ENCODE peak calls at places on chromosome 5, in four cellular contexts. Q is K562, C is GM12891, K is GM12878. Z is an unnamed sample.

GRCh38 chr5:180718810-180719453 is 20.9 kb downstream of the OR2Y1 start:
- DNase-seq in C (no peak), Q (peak), K (no peak), Z (no peak)

GRCh38 chr5:74622122-74622521 is 18.4 kb downstream of the ENC1 start:
- DNase-seq in C (no peak), Q (no peak), K (no peak), Z (no peak)

GRCh38 chr5:98428806-98429205 is 344.7 kb upstream of the RGMB start:
- DNase-seq in C (no peak), Q (no peak), K (peak), Z (no peak)

GRCh38 chr5:150209020-150209635 is 19.3 kb downstream of the SLC6A7 start:
- DNase-seq in Q (no peak), K (no peak), C (no peak), Z (peak)

GRCh38 chr5:14250094-14250777 is 107.1 kb downstream of the TRIO start:
- DNase-seq in Q (peak), C (no peak), K (no peak), Z (peak)

GRCh38 chr5:57447656-57448055 is 35.0 kb downstream of the ACTBL2 start:
- DNase-seq in K (no peak), C (no peak), Q (no peak), Z (no peak)

GRCh38 chr5:139698461-139699146 is 50.5 kb downstream of the CXXC5 start:
- DNase-seq in Q (peak), K (no peak), C (no peak), Z (no peak)

GRCh38 chr5:103364074-103364473 is 105.5 kb downstream of the MACIR start:
- DNase-seq in K (no peak), Q (no peak), C (no peak), Z (no peak)

GRCh38 chr5:135221696-135222095 is 177.3 kb downstream of the MACROH2A1 start:
- DNase-seq in C (no peak), K (no peak), Q (no peak), Z (no peak)

GRCh38 chr5:179870403-179870903 is 11.8 kb upstream of the MRNIP start:
- DNase-seq in Q (peak), K (no peak), C (no peak), Z (no peak)

GRCh38 chr5:113336975-113337374 is 97.8 kb downstream of the TSSK1B start:
- DNase-seq in C (no peak), Q (no peak), K (no peak), Z (no peak)

GRCh38 chr5:139404484-139404840 is 573 bp upstream of the SPATA24 start:
- DNase-seq in K (no peak), Q (no peak), C (no peak), Z (no peak)

GRCh38 chr5:119873611-119874010 is 244.3 kb downstream of the FAM170A start:
- DNase-seq in C (no peak), Q (no peak), K (no peak), Z (no peak)

GRCh38 chr5:54610197-54610898 is 92.8 kb downstream of the SNX18 start:
- DNase-seq in K (peak), C (peak), Q (no peak), Z (no peak)

GRCh38 chr5:310941-311434 is 10.5 kb upstream of the AHRR start:
- DNase-seq in K (no peak), Q (no peak), C (no peak), Z (no peak)

GRCh38 chr5:174323878-174324281 is 278.4 kb downstream of the NSG2 start:
- DNase-seq in Q (peak), K (no peak), C (peak), Z (no peak)

GRCh38 chr5:37417347-37417746 is 38.2 kb downstream of the WDR70 start:
- DNase-seq in C (no peak), Q (no peak), K (no peak), Z (no peak)

GRCh38 chr5:96112123-96112670 is 150.5 kb upstream of the ELL2 start:
- DNase-seq in K (no peak), Q (no peak), C (no peak), Z (no peak)

GRCh38 chr5:74767579-74767913 is 497 bp downstream of the NSA2 start:
- DNase-seq in K (no peak), Q (peak), C (no peak), Z (no peak)

GRCh38 chr5:34804913-34805312 is 34.1 kb upstream of the TTC23L start:
- DNase-seq in Q (no peak), C (no peak), K (no peak), Z (no peak)
- TF ChIP-seq SPI1 in Q (no peak), C (no peak), K (no peak), Z (no peak)

DNA sequence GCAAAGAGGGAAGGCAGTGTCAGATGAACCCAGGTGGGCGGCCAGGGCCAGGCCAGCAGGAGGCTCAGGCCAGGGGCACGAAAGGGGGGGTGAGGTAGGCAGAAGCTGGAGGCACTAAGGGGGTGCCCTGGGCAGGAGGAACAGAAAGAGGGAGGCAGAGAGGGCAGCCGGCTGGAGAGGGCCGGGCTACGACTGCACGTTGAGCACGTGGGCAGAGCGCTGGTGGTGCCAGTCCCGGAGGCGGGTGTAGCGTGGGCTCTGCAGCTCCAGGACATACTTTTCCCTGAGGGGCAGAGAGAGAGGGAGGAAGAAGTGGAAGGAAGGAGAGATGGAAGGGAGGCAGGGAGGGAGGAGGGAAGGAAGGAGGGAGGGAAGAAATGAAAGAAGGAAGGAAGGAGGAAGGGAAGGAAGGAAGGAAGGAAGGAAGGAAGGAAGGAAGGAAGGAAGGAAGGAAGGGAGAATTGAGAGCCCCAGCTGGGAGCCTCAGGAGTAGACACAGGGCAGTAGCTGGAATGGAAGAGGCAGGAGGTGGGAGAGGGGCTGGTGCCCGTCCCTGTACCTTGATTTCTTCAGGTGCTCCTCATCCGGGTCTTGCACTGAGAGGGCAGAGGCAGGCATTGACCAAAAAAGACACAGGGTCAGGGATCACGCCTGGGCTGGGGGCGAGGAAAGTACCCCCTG is 7.0 kb downstream of the PDLIM7 start:
- DNase-seq in Q (no peak), K (no peak), C (no peak), Z (no peak)
- TF ChIP-seq SPI1 in Q (no peak), K (no peak), C (no peak), Z (no peak)

GRCh38 chr5:178626484-178627258 is at the start of gene CLK4:
- DNase-seq in K (peak), C (peak), Q (peak), Z (peak)

GRCh38 chr5:178627259-178627598 is 379 bp upstream of the CLK4 start:
- DNase-seq in K (no peak), C (no peak), Q (no peak), Z (no peak)

GRCh38 chr5:178625679-178626483 is 969 bp downstream of the CLK4 start:
- DNase-seq in K (no peak), Q (peak), C (no peak), Z (peak)

GRCh38 chr5:178632305-178632704 is 5.5 kb upstream of the CLK4 start:
- DNase-seq in Q (no peak), K (no peak), C (no peak), Z (peak)

DNA sequence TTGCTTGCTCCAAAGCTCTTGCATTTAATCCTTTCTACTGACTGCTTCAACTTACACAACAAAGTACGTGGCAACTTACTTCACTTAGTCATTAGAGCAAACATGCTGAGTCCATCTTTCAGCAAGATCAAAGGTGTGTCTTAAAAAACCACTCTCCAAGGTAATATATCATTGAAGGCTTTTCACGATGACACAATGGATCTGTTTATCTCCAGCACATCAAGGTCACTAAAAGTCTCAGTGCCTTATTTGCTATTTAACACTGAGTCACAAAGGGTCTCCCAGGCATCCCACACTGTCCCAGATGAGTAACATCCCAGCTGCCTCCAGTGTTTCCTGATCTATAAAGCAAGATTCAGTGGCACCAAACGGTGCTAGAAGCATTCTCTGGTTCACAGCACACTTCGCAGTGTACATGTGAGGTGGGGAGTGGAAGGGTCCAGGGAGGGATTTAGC is 3.7 kb upstream of the CLK4 start:
- DNase-seq in C (no peak), K (no peak), Q (no peak), Z (no peak)
- TF ChIP-seq SPI1 in C (no peak), K (no peak), Q (no peak), Z (no peak)

GRCh38 chr5:111142932-111143331 is 50.8 kb downstream of the WDR36 start:
- DNase-seq in K (no peak), Q (no peak), C (no peak), Z (no peak)

GRCh38 chr5:111144352-111144930 is 52.3 kb downstream of the WDR36 start:
- DNase-seq in C (peak), Q (no peak), K (peak), Z (no peak)

GRCh38 chr5:111147502-111147901 is 55.4 kb downstream of the WDR36 start:
- DNase-seq in K (no peak), C (no peak), Q (no peak), Z (no peak)

GRCh38 chr5:111146053-111146452 is 53.9 kb downstream of the WDR36 start:
- DNase-seq in K (no peak), C (no peak), Q (no peak), Z (no peak)

DNA sequence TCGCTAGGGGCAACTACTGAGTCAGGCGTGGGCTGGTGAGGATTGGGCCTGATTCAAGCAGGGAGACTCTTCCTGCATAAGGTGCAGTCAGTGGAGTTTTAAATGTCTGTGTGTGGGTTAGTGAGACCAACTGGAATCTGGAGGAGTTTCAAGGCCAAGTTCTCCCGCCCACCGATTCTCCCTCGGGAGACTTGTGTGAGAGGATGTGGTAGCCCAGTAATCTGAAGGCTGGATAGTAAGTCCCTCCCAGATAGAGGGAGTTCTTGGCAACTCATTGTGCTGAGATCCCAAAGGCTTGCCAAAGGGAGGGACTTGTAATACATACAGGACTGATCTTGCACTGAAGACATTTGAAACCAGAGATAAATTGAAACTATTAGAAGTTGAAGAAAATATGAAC is 51.8 kb downstream of the WDR36 start:
- DNase-seq in Q (no peak), C (no peak), K (no peak), Z (no peak)
- TF ChIP-seq SPI1 in Q (no peak), C (no peak), K (no peak), Z (no peak)

Z was measured in HL-60.